ENCODE peak calls at places on chromosomes 2 and 18, in four cellular contexts. N, Y, A and L are unnamed samples.
A peak's percentile ranks its signal among the peaks of the same experiment; 100 is the strongest.

GRCh38 chr2:146240376-146240775 is 1604.5 kb upstream of the ACVR2A start:
- DNase-seq in N (no peak), Y (peak; percentile 79), A (no peak), L (no peak)

GRCh38 chr2:165720526-165720925 is 73.5 kb downstream of the GALNT3 start:
- DNase-seq in N (no peak), Y (no peak), A (no peak), L (no peak)

GRCh38 chr2:129753261-129753660 is 226.2 kb upstream of the RAB6C start:
- DNase-seq in Y (peak; percentile 89), N (no peak), A (no peak), L (no peak)

GRCh38 chr2:175449616-175450015 is 268.1 kb upstream of the ATP5MC3 start:
- DNase-seq in Y (no peak), N (no peak), A (no peak), L (no peak)

GRCh38 chr2:76406134-76406855 is 695.6 kb upstream of the GCFC2 start:
- DNase-seq in Y (no peak), A (no peak), N (no peak), L (no peak)

GRCh38 chr2:212227755-212228154 is 310.8 kb downstream of the ERBB4 start:
- DNase-seq in N (no peak), Y (peak; percentile 7), A (peak; percentile 70), L (peak; percentile 89)

GRCh38 chr18:37546651-37547050 is 18.9 kb downstream of the CELF4 start:
- DNase-seq in A (no peak), Y (no peak), N (no peak), L (no peak)

GRCh38 chr18:40152859-40153258 is 1802.2 kb upstream of the PIK3C3 start:
- DNase-seq in N (no peak), A (no peak), Y (no peak), L (no peak)

GRCh38 chr2:101418704-101419663 is 31.7 kb upstream of the CREG2 start:
- DNase-seq in A (no peak), N (peak; percentile 13), Y (peak; percentile 62), L (peak; percentile 68)

GRCh38 chr2:207662203-207662602 is 37.0 kb upstream of the METTL21A start:
- DNase-seq in Y (no peak), A (no peak), N (no peak), L (no peak)

GRCh38 chr2:112584134-112584890 is at the start of gene CHCHD5:
- DNase-seq in Y (peak; percentile 99), A (peak; percentile 95), N (peak; percentile 92), L (peak; percentile 98)

GRCh38 chr2:24272907-24273306 is 87.4 kb downstream of the ITSN2 start:
- DNase-seq in A (no peak), N (no peak), Y (peak; percentile 22), L (peak; percentile 60)

GRCh38 chr2:24049485-24050021 is at the start of gene FKBP1B:
- DNase-seq in Y (peak; percentile 87), N (peak; percentile 49), A (peak; percentile 81), L (peak; percentile 84)

GRCh38 chr2:170235860-170236638 is 58.1 kb downstream of the MYO3B start:
- DNase-seq in N (no peak), Y (peak; percentile 90), A (no peak), L (peak; percentile 66)

GRCh38 chr18:6509417-6510198 is 94.9 kb upstream of the L3MBTL4 start:
- DNase-seq in A (no peak), N (no peak), Y (peak; percentile 40), L (no peak)

GRCh38 chr2:151367571-151367970 is 10.2 kb downstream of the TNFAIP6 start:
- DNase-seq in Y (no peak), N (no peak), A (no peak), L (peak; percentile 54)

GRCh38 chr2:179936654-179937053 is 70.4 kb downstream of the CWC22 start:
- DNase-seq in A (no peak), N (no peak), Y (peak; percentile 70), L (peak; percentile 14)

GRCh38 chr2:62803961-62804360 is 98.4 kb downstream of the EHBP1 start:
- DNase-seq in N (no peak), Y (no peak), A (no peak), L (no peak)

GRCh38 chr2:70104231-70105111 is 17.2 kb downstream of the PCBP1 start:
- DNase-seq in Y (peak; percentile 76), A (no peak), N (no peak), L (peak; percentile 62)

GRCh38 chr2:38495880-38496279 is 106.8 kb downstream of the HNRNPLL start:
- DNase-seq in Y (no peak), A (no peak), N (no peak), L (no peak)

GRCh38 chr2:128275498-128276045 is 43.1 kb downstream of the HS6ST1 start:
- DNase-seq in A (no peak), Y (no peak), N (no peak), L (no peak)

GRCh38 chr2:43127208-43127940 is 99.0 kb downstream of the ZFP36L2 start:
- DNase-seq in N (peak; percentile 82), Y (peak; percentile 90), A (peak; percentile 52), L (no peak)

GRCh38 chr2:191582355-191582754 is 95.6 kb upstream of the NABP1 start:
- DNase-seq in N (no peak), Y (peak; percentile 60), A (peak; percentile 51), L (peak; percentile 73)

GRCh38 chr2:111667542-111668273 is 216.3 kb downstream of the ANAPC1 start:
- DNase-seq in N (no peak), Y (peak; percentile 72), A (no peak), L (peak; percentile 89)

GRCh38 chr2:221104391-221104811 is 467.7 kb downstream of the EPHA4 start:
- DNase-seq in A (no peak), N (no peak), Y (peak; percentile 33), L (peak; percentile 82)

GRCh38 chr18:13813271-13813849 is 10.6 kb upstream of the MC5R start:
- DNase-seq in Y (peak; percentile 76), N (no peak), A (no peak), L (peak; percentile 79)

GRCh38 chr2:136253288-136254004 is 135.5 kb upstream of the CXCR4 start:
- DNase-seq in N (no peak), Y (no peak), A (no peak), L (no peak)

GRCh38 chr2:33531345-33532059 is 55.1 kb downstream of the RASGRP3 start:
- DNase-seq in Y (no peak), A (no peak), N (no peak), L (no peak)

GRCh38 chr2:236209535-236209934 is 41.3 kb upstream of the GBX2 start:
- DNase-seq in A (no peak), Y (peak; percentile 97), N (no peak), L (no peak)

GRCh38 chr2:159124441-159124911 is 156.0 kb downstream of the TANC1 start:
- DNase-seq in Y (peak; percentile 78), A (peak; percentile 77), N (no peak), L (peak; percentile 93)

GRCh38 chr18:79528846-79529245 is 133.1 kb downstream of the NFATC1 start:
- DNase-seq in Y (peak; percentile 72), A (peak; percentile 30), N (peak; percentile 53), L (peak; percentile 71)

GRCh38 chr18:54764786-54765185 is 63.5 kb upstream of the RAB27B start:
- DNase-seq in Y (no peak), A (no peak), N (no peak), L (no peak)

GRCh38 chr18:54766631-54767030 is 61.6 kb upstream of the RAB27B start:
- DNase-seq in N (no peak), Y (no peak), A (no peak), L (no peak)

GRCh38 chr18:54765636-54766035 is 62.6 kb upstream of the RAB27B start:
- DNase-seq in Y (no peak), N (no peak), A (no peak), L (no peak)

GRCh38 chr18:54769526-54770464 is 58.5 kb upstream of the RAB27B start:
- DNase-seq in A (no peak), N (no peak), Y (no peak), L (peak; percentile 19)

DNA sequence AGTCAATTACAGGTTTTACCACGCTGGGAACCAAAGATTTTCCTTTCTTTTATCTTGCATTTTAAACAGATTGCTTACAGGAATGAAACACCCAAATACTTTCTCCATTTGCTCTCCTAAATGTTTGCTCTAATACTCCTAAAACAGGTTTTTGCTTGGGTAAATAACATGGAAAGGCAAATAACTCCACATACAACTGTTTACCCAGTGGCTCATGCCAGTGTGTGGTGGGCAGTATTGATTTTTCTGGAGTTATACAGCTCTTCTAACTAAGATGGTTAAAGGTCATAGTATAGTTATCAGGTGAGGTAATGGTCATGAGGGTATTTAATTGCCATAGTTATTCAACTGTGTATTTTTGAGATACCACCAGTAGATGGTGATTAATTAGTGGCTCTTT is 61.2 kb upstream of the RAB27B start:
- DNase-seq in A (no peak), N (no peak), Y (no peak), L (no peak)
- H3K27ac ChIP-seq in A (no peak overlapping the region), N (no peak overlapping the region), Y (no peak overlapping the region), L (no peak overlapping the region)

GRCh38 chr2:218332920-218333645 is 23.6 kb upstream of the CATIP start:
- DNase-seq in Y (no peak), A (no peak), N (no peak), L (peak; percentile 53)
- H3K27ac ChIP-seq in Y (no peak overlapping the region), A (no peak overlapping the region), N (no peak overlapping the region), L (peak overlapping the region; percentile 74)

DNA sequence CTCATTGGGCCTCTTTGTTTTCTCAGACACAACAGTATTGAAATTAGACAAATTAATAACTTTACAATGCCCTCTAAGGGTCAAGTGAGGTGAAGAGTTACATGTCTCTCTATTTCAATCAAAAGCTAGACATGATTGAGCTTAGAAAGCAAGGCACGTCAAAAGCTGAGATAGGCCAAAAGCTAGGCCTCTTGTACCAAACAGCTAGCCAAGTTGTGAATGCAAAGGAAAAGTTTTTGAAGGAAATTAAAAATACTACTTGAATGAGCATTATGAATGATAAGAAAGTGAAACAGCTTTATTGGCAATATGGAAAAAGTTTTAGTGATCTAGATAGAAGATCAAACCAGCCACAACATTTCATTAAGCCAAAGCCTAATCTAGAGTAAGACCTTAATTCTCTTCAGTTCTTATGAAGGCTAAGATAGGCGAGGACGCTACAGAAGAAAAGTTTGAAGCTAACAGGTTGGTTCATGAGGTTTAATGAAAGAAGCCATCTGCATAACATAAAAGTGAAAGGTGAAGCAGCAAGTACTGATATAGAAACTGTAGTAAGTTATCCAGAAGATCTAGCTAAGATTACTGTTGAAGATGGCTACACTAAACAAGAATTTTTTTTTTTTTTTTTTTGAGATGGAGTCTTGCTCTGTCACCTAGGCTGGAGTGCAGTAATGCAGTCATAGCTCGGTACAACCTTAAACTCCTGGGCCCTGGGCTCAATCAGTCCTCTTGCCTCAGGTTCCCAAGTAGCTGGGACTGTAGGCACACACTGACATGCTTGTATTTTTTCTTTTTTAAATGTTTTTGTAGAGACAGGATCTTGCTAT is 65.5 kb downstream of the FAM117B start:
- DNase-seq in N (no peak), A (no peak), Y (no peak), L (no peak)
- H3K27ac ChIP-seq in N (no peak overlapping the region), A (no peak overlapping the region), Y (no peak overlapping the region), L (no peak overlapping the region)

GRCh38 chr2:171389780-171390179 is 44.0 kb downstream of the METTL8 start:
- DNase-seq in Y (no peak), N (no peak), A (no peak), L (no peak)

GRCh38 chr2:171389325-171389724 is 44.5 kb downstream of the METTL8 start:
- DNase-seq in A (no peak), N (no peak), Y (no peak), L (no peak)

GRCh38 chr2:171393487-171393886 is 40.3 kb downstream of the METTL8 start:
- DNase-seq in N (no peak), Y (no peak), A (no peak), L (no peak)

GRCh38 chr2:171390941-171391516 is 42.8 kb downstream of the METTL8 start:
- DNase-seq in Y (no peak), A (peak; percentile 61), N (no peak), L (peak; percentile 55)

DNA sequence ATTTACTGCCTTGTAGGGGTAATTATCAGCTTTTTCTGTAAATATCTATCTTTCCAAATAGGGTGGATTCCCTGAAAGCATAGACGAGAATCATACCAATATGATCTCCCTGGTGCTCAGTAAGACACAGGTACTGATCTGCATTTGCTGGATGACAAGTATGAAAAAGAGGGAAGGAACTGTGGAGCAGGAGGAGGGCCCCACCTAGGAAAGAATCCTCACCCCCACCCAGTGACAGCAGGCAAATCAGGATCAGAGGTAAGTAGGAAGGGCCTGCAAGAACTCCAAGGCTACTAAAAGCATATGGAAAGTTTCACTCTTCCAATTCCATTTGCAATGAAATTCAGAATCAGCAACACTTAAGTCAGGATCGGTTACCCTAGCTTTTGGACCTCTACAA is 42.3 kb downstream of the METTL8 start:
- DNase-seq in A (no peak), N (no peak), Y (peak; percentile 47), L (no peak)
- H3K27ac ChIP-seq in A (peak overlapping the region; percentile 56), N (no peak overlapping the region), Y (no peak overlapping the region), L (no peak overlapping the region)